ENCODE peak calls at places on chromosomes 3 and 15, in nine cellular contexts. W, M, Y, R, H, I, N, B and G are unnamed samples.

GRCh38 chr15:31128919-31129768 is 27.6 kb upstream of the TRPM1 start:
- DNase-seq in I (peak), Y (peak), N (peak), H (peak), R (peak), M (peak), W (peak), B (peak), G (peak)

GRCh38 chr15:73632670-73633058 is 525 bp downstream of the NPTN start:
- DNase-seq in Y (no peak), H (no peak), N (no peak), I (no peak), M (no peak), R (no peak), W (no peak), B (no peak), G (no peak)

GRCh38 chr15:64503640-64504039 is 43.3 kb downstream of the ZNF609 start:
- DNase-seq in R (no peak), H (no peak), I (no peak), M (no peak), Y (no peak), B (no peak), W (no peak), N (no peak), G (no peak)

GRCh38 chr3:149460123-149460522 is 14.4 kb upstream of the TM4SF4 start:
- DNase-seq in M (peak), N (no peak), H (no peak), Y (no peak), R (no peak), I (no peak), B (no peak), W (no peak), G (no peak)

GRCh38 chr3:161305095-161305991 is 66.0 kb downstream of the SPTSSB start:
- DNase-seq in W (peak), Y (no peak), B (peak), H (no peak), N (peak), M (peak), R (peak), I (no peak), G (no peak)

GRCh38 chr15:63605036-63605435 is 7.8 kb downstream of the FBXL22 start:
- DNase-seq in M (no peak), W (no peak), I (no peak), Y (no peak), B (no peak), H (no peak), R (peak), N (no peak), G (no peak)

GRCh38 chr3:12815078-12815477 is 18.6 kb downstream of the CAND2 start:
- DNase-seq in W (no peak), R (no peak), I (no peak), N (no peak), B (no peak), Y (no peak), H (no peak), M (no peak), G (no peak)

GRCh38 chr3:139325551-139325950 is 18.3 kb upstream of the MRPS22 start:
- DNase-seq in H (no peak), Y (no peak), I (no peak), M (no peak), W (no peak), R (no peak), N (no peak), B (no peak), G (no peak)

GRCh38 chr15:84600687-84601554 is at the start of gene ZSCAN2:
- DNase-seq in Y (peak), M (peak), B (peak), R (peak), N (peak), H (peak), W (peak), I (peak), G (peak)